ENCODE peak calls at places on chromosomes 5 and 9, in ten cellular contexts. D, C, I, T, H, P, W, M, A and R are unnamed samples.

GRCh38 chr9:16625106-16625505 is 245.4 kb downstream of the BNC2 start:
- DNase-seq in D (no peak), C (no peak), I (no peak), T (no peak), H (no peak), P (no peak), W (no peak), M (no peak), A (no peak), R (no peak)

GRCh38 chr9:77092536-77092935 is 73.1 kb downstream of the FOXB2 start:
- DNase-seq in D (no peak), C (no peak), I (peak), T (peak), H (no peak), P (no peak), W (no peak), M (no peak), A (no peak), R (no peak)

GRCh38 chr9:93262537-93263310 is 78.8 kb downstream of the WNK2 start:
- DNase-seq in D (no peak), C (peak), I (no peak), T (no peak), H (no peak), P (peak), W (no peak), M (no peak), A (peak), R (peak)

GRCh38 chr5:55413644-55414043 is 105.9 kb downstream of the MTREX start:
- DNase-seq in D (no peak), C (no peak), I (no peak), T (no peak), H (no peak), P (no peak), W (no peak), M (no peak), A (no peak), R (no peak)

GRCh38 chr5:154459015-154459414 is 13.2 kb downstream of the SAP30L start:
- DNase-seq in D (no peak), C (no peak), I (no peak), T (no peak), H (no peak), P (no peak), W (no peak), M (no peak), A (no peak), R (no peak)

GRCh38 chr5:39608024-39608423 is 183.2 kb upstream of the DAB2 start:
- DNase-seq in D (no peak), C (no peak), I (peak), T (no peak), H (no peak), P (no peak), W (no peak), M (no peak), A (no peak), R (no peak)

GRCh38 chr5:120988970-120989369 is 524.9 kb downstream of the PRR16 start:
- DNase-seq in D (no peak), C (no peak), I (no peak), T (no peak), H (no peak), P (no peak), W (no peak), M (no peak), A (no peak), R (no peak)

GRCh38 chr5:102511666-102512065 is 12.9 kb upstream of the SLCO6A1 start:
- DNase-seq in D (peak), C (no peak), I (peak), T (peak), H (no peak), P (no peak), W (no peak), M (peak), A (peak), R (no peak)

GRCh38 chr5:104347119-104347708 is 784.6 kb upstream of the NUDT12 start:
- DNase-seq in D (peak), C (no peak), I (peak), T (peak), H (no peak), P (no peak), W (no peak), M (peak), A (no peak), R (no peak)

GRCh38 chr5:2172471-2172870 is 289.7 kb upstream of the IRX4 start:
- DNase-seq in D (no peak), C (no peak), I (no peak), T (no peak), H (no peak), P (no peak), W (no peak), M (no peak), A (no peak), R (no peak)

GRCh38 chr5:126681970-126682369 is 81.2 kb downstream of the PHAX start:
- DNase-seq in D (no peak), C (no peak), I (no peak), T (no peak), H (no peak), P (no peak), W (no peak), M (no peak), A (peak), R (no peak)

GRCh38 chr5:75663621-75664285 is 52.5 kb downstream of the ANKDD1B start:
- DNase-seq in D (no peak), C (no peak), I (no peak), T (no peak), H (no peak), P (no peak), W (no peak), M (no peak), A (no peak), R (no peak)

GRCh38 chr5:137254153-137254552 is 245.0 kb downstream of the SPOCK1 start:
- DNase-seq in D (no peak), C (no peak), I (peak), T (no peak), H (peak), P (no peak), W (no peak), M (no peak), A (no peak), R (no peak)

GRCh38 chr5:6905423-6905822 is 192.2 kb downstream of the TENT4A start:
- DNase-seq in D (no peak), C (no peak), I (no peak), T (no peak), H (no peak), P (no peak), W (no peak), M (no peak), A (no peak), R (no peak)

GRCh38 chr9:123278361-123278760 is 10.0 kb upstream of the STRBP start:
- DNase-seq in D (no peak), C (no peak), I (no peak), T (no peak), H (no peak), P (no peak), W (no peak), M (no peak), A (no peak), R (no peak)

GRCh38 chr9:26243722-26244121 is 565.5 kb upstream of the TUSC1 start:
- DNase-seq in D (no peak), C (no peak), I (peak), T (peak), H (no peak), P (no peak), W (no peak), M (no peak), A (no peak), R (no peak)

GRCh38 chr5:176611435-176611834 is 1.5 kb upstream of the GPRIN1 start:
- DNase-seq in D (peak), C (no peak), I (peak), T (peak), H (peak), P (peak), W (peak), M (peak), A (peak), R (peak)

GRCh38 chr5:141814064-141814982 is 63.9 kb downstream of the PCDH1 start:
- DNase-seq in D (peak), C (no peak), I (peak), T (peak), H (no peak), P (peak), W (peak), M (no peak), A (peak), R (no peak)

GRCh38 chr9:109113239-109113638 is 6.5 kb downstream of the TMEM245 start:
- DNase-seq in D (no peak), C (no peak), I (no peak), T (no peak), H (no peak), P (no peak), W (no peak), M (no peak), A (no peak), R (no peak)

GRCh38 chr5:150214289-150214688 is 24.4 kb downstream of the SLC6A7 start:
- DNase-seq in D (no peak), C (peak), I (no peak), T (no peak), H (no peak), P (no peak), W (no peak), M (no peak), A (no peak), R (no peak)

GRCh38 chr5:78562719-78563330 is 85.7 kb downstream of the LHFPL2 start:
- DNase-seq in D (no peak), C (no peak), I (no peak), T (no peak), H (no peak), P (no peak), W (no peak), M (no peak), A (peak), R (no peak)

GRCh38 chr5:107486489-107486888 is 184.2 kb downstream of the EFNA5 start:
- DNase-seq in D (peak), C (no peak), I (peak), T (peak), H (no peak), P (no peak), W (no peak), M (no peak), A (no peak), R (no peak)

GRCh38 chr9:84953797-84954695 is 284.5 kb downstream of the NTRK2 start:
- DNase-seq in D (peak), C (peak), I (peak), T (peak), H (peak), P (peak), W (peak), M (peak), A (peak), R (peak)

GRCh38 chr9:105842023-105842644 is 147.8 kb downstream of the TMEM38B start:
- DNase-seq in D (peak), C (no peak), I (peak), T (peak), H (peak), P (peak), W (peak), M (peak), A (peak), R (no peak)

GRCh38 chr5:59246470-59247250 is 646.9 kb downstream of the PDE4D start:
- DNase-seq in D (no peak), C (no peak), I (peak), T (peak), H (no peak), P (no peak), W (no peak), M (peak), A (no peak), R (no peak)

DNA sequence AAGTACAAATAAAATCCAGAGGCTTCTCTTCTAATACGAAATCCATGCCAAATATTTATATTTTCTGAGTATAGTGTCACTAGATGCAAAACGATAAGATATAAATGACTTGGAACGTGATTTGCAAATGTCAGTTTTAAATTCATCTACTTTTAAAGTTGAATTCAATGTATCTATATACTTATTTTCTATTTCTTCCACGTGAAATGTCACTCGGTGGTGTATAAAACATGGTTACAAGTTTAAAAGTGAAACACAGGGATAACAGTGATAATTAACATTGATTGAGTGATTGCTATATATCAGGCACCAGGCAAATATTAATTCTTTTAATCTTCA is 54.8 kb downstream of the HINT1 start:
- DNase-seq in D (no peak), C (no peak), I (no peak), T (no peak), H (no peak), P (no peak), W (no peak), M (no peak), A (no peak), R (no peak)
- TF ChIP-seq CTCF in D (no peak), C (no peak), I (no peak), T (no peak), H (no peak), P (no peak), W (no peak), M (no peak), A (no peak), R (no peak)

DNA sequence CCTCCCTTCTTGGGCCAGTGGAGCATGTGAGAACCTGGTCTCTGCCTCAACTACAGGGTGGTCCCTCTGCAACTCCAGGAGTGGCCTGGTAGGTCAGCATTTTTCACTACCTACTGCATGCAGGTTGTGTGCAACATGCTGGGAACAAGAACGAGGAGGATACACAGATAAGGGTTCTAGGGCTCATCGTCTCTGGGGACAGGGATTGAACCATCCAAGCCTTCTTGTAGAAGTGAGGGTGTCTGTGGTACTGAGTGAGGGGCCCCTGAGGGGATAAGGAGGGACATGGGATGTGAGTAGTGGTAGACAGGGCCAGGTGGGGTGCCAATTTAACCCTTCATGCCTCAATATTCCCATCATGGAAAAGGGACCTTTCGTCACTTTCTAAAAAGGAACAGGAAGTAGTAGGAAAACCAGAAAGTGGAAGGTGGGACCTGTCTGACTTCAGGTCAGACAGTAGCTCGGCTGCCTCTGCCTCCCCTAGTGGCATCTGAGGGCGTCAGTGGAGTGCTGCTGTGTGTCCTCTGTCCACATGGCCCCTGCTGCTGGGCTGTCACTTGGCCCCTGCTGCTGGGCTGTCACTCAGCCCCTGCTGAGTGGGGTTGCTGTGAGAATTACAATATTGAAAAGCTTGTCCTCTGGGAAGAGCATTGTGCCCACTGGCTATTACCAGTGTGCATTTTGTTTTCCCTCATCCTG is 48.6 kb upstream of the RNU6ATAC start:
- DNase-seq in D (no peak), C (no peak), I (no peak), T (no peak), H (no peak), P (no peak), W (no peak), M (no peak), A (no peak), R (no peak)
- TF ChIP-seq CTCF in D (no peak), C (no peak), I (no peak), T (no peak), H (no peak), P (no peak), W (no peak), M (no peak), A (no peak), R (no peak)

GRCh38 chr5:122101636-122102285 is 23.7 kb upstream of the LOX start:
- DNase-seq in D (peak), C (no peak), I (peak), T (peak), H (no peak), P (no peak), W (peak), M (peak), A (no peak), R (no peak)
- TF ChIP-seq CTCF in D (peak), C (peak), I (peak), T (peak), H (peak), P (no peak), W (peak), M (peak), A (peak), R (peak)

GRCh38 chr5:172453206-172453985 is 929 bp downstream of the SH3PXD2B start:
- DNase-seq in D (peak), C (peak), I (peak), T (no peak), H (no peak), P (peak), W (peak), M (peak), A (peak), R (no peak)
- TF ChIP-seq CTCF in D (peak), C (peak), I (peak), T (peak), H (peak), P (no peak), W (peak), M (peak), A (peak), R (peak)

GRCh38 chr5:77438057-77438456 is 54.1 kb downstream of the WDR41 start:
- DNase-seq in D (no peak), C (no peak), I (no peak), T (no peak), H (no peak), P (no peak), W (no peak), M (no peak), A (no peak), R (no peak)

GRCh38 chr5:77431286-77431685 is 60.8 kb downstream of the WDR41 start:
- DNase-seq in D (no peak), C (no peak), I (peak), T (peak), H (no peak), P (no peak), W (no peak), M (peak), A (no peak), R (no peak)

GRCh38 chr5:77431719-77432118 is 60.4 kb downstream of the WDR41 start:
- DNase-seq in D (no peak), C (no peak), I (no peak), T (no peak), H (no peak), P (no peak), W (no peak), M (no peak), A (no peak), R (no peak)

GRCh38 chr5:77437194-77437593 is 54.9 kb downstream of the WDR41 start:
- DNase-seq in D (peak), C (no peak), I (no peak), T (peak), H (no peak), P (no peak), W (peak), M (no peak), A (no peak), R (no peak)
- TF ChIP-seq CTCF in D (peak), C (no peak), I (no peak), T (peak), H (peak), P (no peak), W (peak), M (no peak), A (no peak), R (peak)

GRCh38 chr9:37972346-37972745 is 68.4 kb upstream of the SLC25A51 start:
- DNase-seq in D (peak), C (no peak), I (peak), T (no peak), H (no peak), P (no peak), W (peak), M (no peak), A (peak), R (no peak)
- TF ChIP-seq CTCF in D (peak), C (no peak), I (no peak), T (peak), H (peak), P (no peak), W (no peak), M (peak), A (no peak), R (peak)